ENCODE peak calls at places on chromosomes 7 and 10, in nine cellular contexts. One of them, this sample, is unnamed.

GRCh38 chr10:44396671-44397191 is 11.8 kb upstream of the CXCL12 start:
- DNase-seq in T-helper 9 cell: no peak
- DNase-seq in psoas muscle: no peak
- DNase-seq in iris pigment epithelial cell: no peak
- DNase-seq in NCI-H510A: no peak
- DNase-seq in brain microvascular endothelial cell: no peak
- DNase-seq in WTC11: no peak
- DNase-seq in caudate nucleus: no peak
- DNase-seq in A549: no peak
- DNase-seq in this sample: no peak

GRCh38 chr7:12594122-12594897 is 23.8 kb downstream of the SCIN start:
- DNase-seq in psoas muscle: no peak
- DNase-seq in caudate nucleus: peak; percentile 22
- DNase-seq in T-helper 9 cell: no peak
- DNase-seq in WTC11: no peak
- DNase-seq in A549: no peak
- DNase-seq in iris pigment epithelial cell: no peak
- DNase-seq in NCI-H510A: no peak
- DNase-seq in brain microvascular endothelial cell: no peak
- DNase-seq in this sample: no peak

GRCh38 chr7:80414331-80414730 is 97.5 kb downstream of the GNAT3 start:
- DNase-seq in brain microvascular endothelial cell: no peak
- DNase-seq in A549: no peak
- DNase-seq in psoas muscle: no peak
- DNase-seq in caudate nucleus: no peak
- DNase-seq in iris pigment epithelial cell: no peak
- DNase-seq in NCI-H510A: no peak
- DNase-seq in WTC11: no peak
- DNase-seq in T-helper 9 cell: no peak
- DNase-seq in this sample: no peak

GRCh38 chr10:25666276-25666675 is 267.8 kb upstream of the MYO3A start:
- DNase-seq in NCI-H510A: no peak
- DNase-seq in WTC11: no peak
- DNase-seq in psoas muscle: no peak
- DNase-seq in T-helper 9 cell: no peak
- DNase-seq in A549: no peak
- DNase-seq in caudate nucleus: no peak
- DNase-seq in iris pigment epithelial cell: peak; percentile 38
- DNase-seq in brain microvascular endothelial cell: no peak
- DNase-seq in this sample: no peak

GRCh38 chr7:150383710-150384397 is 4.7 kb downstream of the ZNF775 start:
- DNase-seq in A549: no peak
- DNase-seq in caudate nucleus: peak; percentile 90
- DNase-seq in WTC11: peak; percentile 96
- DNase-seq in T-helper 9 cell: no peak
- DNase-seq in NCI-H510A: peak; percentile 91
- DNase-seq in iris pigment epithelial cell: no peak
- DNase-seq in brain microvascular endothelial cell: no peak
- DNase-seq in psoas muscle: no peak
- DNase-seq in this sample: peak; percentile 44

GRCh38 chr7:101163281-101164070 is 1.9 kb downstream of the VGF start:
- DNase-seq in psoas muscle: no peak
- DNase-seq in brain microvascular endothelial cell: no peak
- DNase-seq in NCI-H510A: peak; percentile 65
- DNase-seq in T-helper 9 cell: no peak
- DNase-seq in A549: peak; percentile 67
- DNase-seq in caudate nucleus: peak; percentile 31
- DNase-seq in WTC11: peak; percentile 70
- DNase-seq in iris pigment epithelial cell: peak; percentile 42
- DNase-seq in this sample: no peak

GRCh38 chr10:126004752-126005151 is 108.4 kb downstream of the FANK1 start:
- DNase-seq in WTC11: no peak
- DNase-seq in brain microvascular endothelial cell: no peak
- DNase-seq in psoas muscle: no peak
- DNase-seq in iris pigment epithelial cell: no peak
- DNase-seq in T-helper 9 cell: no peak
- DNase-seq in A549: no peak
- DNase-seq in caudate nucleus: no peak
- DNase-seq in NCI-H510A: no peak
- DNase-seq in this sample: no peak

GRCh38 chr7:81854518-81854917 is 84.7 kb upstream of the HGF start:
- DNase-seq in A549: no peak
- DNase-seq in iris pigment epithelial cell: no peak
- DNase-seq in psoas muscle: no peak
- DNase-seq in brain microvascular endothelial cell: no peak
- DNase-seq in caudate nucleus: no peak
- DNase-seq in NCI-H510A: no peak
- DNase-seq in WTC11: no peak
- DNase-seq in T-helper 9 cell: no peak
- DNase-seq in this sample: no peak

GRCh38 chr10:44032216-44032615 is 352.7 kb downstream of the CXCL12 start:
- DNase-seq in brain microvascular endothelial cell: no peak
- DNase-seq in NCI-H510A: no peak
- DNase-seq in psoas muscle: no peak
- DNase-seq in caudate nucleus: no peak
- DNase-seq in WTC11: no peak
- DNase-seq in A549: no peak
- DNase-seq in iris pigment epithelial cell: no peak
- DNase-seq in T-helper 9 cell: no peak
- DNase-seq in this sample: no peak